ENCODE peak calls at places on chromosome 7, in ten cellular contexts. H is upper lobe of left lung, Y is stomach, C is sigmoid colon, O is DND-41, V is tibial artery, D is prostate gland, M is mesendoderm, G is endodermal cell, N is SJSA1. L is an unnamed sample.
A peak's percentile ranks its signal among the peaks of the same experiment; 100 is the strongest.

GRCh38 chr7:3089493-3089892 is 45.8 kb upstream of the CARD11 start:
- DNase-seq in Y (no peak), M (peak; percentile 75), G (peak; percentile 89), D (no peak), C (no peak), H (no peak), N (peak; percentile 13), O (no peak), V (no peak), L (no peak)

GRCh38 chr7:77348371-77348813 is 67.8 kb downstream of the GSAP start:
- DNase-seq in O (no peak), D (no peak), N (peak; percentile 39), M (peak; percentile 28), G (peak; percentile 60), H (no peak), Y (peak; percentile 29), V (no peak), C (peak; percentile 78), L (no peak)

GRCh38 chr7:70681111-70681846 is 450.7 kb upstream of the GALNT17 start:
- DNase-seq in V (no peak), M (peak; percentile 58), H (peak; percentile 33), Y (no peak), O (no peak), N (no peak), G (peak; percentile 83), D (no peak), C (no peak), L (no peak)

GRCh38 chr7:24911213-24911603 is 68.8 kb downstream of the OSBPL3 start:
- DNase-seq in Y (no peak), C (no peak), G (no peak), D (no peak), H (no peak), M (no peak), V (no peak), O (peak; percentile 57), N (no peak), L (no peak)

GRCh38 chr7:157389951-157390730 is 53.3 kb downstream of the DNAJB6 start:
- DNase-seq in O (no peak), H (peak; percentile 67), V (peak; percentile 17), C (no peak), G (no peak), M (no peak), N (no peak), D (no peak), Y (no peak), L (no peak)

GRCh38 chr7:68176974-68177373 is 1180.3 kb downstream of the TYW1 start:
- DNase-seq in N (no peak), V (peak; percentile 25), Y (peak; percentile 31), C (no peak), G (peak; percentile 93), O (peak; percentile 46), M (peak; percentile 93), D (peak; percentile 46), H (no peak), L (peak; percentile 57)

GRCh38 chr7:129785457-129786178 is 167.1 kb downstream of the UBE2H start:
- DNase-seq in C (no peak), M (no peak), Y (no peak), H (no peak), N (no peak), V (no peak), D (no peak), O (no peak), G (peak; percentile 74), L (no peak)

GRCh38 chr7:92837214-92837749 is 909 bp upstream of the CDK6 start:
- DNase-seq in D (no peak), H (no peak), G (no peak), C (no peak), O (no peak), N (peak; percentile 67), V (no peak), Y (no peak), M (no peak), L (no peak)

DNA sequence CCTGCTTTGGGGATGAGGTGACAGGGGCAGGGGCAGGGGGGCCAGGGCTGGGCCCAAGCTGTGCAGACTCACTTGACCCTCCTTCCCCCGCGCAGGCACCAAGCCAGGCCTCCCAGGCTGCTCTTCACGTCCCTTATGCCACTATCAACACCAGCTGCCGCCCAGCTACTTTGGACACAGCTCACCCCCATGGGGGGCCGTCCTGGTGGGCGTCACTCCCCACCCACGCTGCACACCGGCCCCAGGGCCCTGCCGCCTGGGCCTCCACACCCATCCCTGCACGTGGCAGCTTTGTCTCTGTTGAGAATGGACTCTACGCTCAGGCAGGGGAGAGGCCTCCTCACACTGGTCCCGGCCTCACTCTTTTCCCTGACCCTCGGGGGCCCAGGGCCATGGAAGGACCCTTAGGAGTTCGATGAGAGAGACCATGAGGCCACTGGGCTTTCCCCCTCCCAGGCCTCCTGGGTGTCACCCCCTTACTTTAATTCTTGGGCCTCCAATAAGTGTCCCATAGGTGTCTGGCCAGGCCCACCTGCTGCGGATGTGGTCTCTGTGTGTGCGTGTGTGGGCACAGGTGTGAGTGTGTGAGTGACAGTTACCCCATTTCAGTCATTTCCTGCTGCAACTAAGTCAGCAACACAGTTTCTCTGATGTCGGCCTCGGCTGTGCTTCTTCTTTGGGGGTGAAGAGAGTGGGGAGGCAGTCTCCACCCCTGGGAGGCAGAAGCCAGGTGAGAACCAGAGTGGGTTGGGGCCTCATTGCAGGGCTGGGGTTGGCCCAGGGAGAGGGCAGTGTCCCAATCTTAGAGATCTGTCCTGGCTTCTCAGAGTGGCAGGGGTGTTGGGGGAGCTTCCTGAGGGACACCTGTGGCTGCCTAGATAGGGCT is 1.3 kb downstream of the PVRIG start:
- DNase-seq in V (no peak), D (no peak), C (no peak), N (peak; percentile 7), Y (peak; percentile 34), H (peak; percentile 73), O (peak; percentile 73), G (no peak), M (no peak), L (no peak)
- H3K4me3 ChIP-seq in V (no peak overlapping the region), D (no peak overlapping the region), C (no peak overlapping the region), N (no peak overlapping the region), Y (peak overlapping the region; percentile 32), H (no peak overlapping the region), O (no peak overlapping the region), G (no peak overlapping the region), M (no peak overlapping the region), L (no peak overlapping the region)

GRCh38 chr7:50785346-50785745 is 2.6 kb upstream of the GRB10 start:
- DNase-seq in D (no peak), Y (no peak), O (no peak), N (no peak), M (no peak), H (peak; percentile 35), V (no peak), G (no peak), C (no peak), L (no peak)

GRCh38 chr7:50782376-50783208 is at the start of gene GRB10:
- DNase-seq in O (no peak), H (peak; percentile 89), D (no peak), M (peak; percentile 56), V (no peak), Y (no peak), N (no peak), G (peak; percentile 82), C (peak; percentile 75), L (no peak)

GRCh38 chr7:50781894-50782293 is 802 bp downstream of the GRB10 start:
- DNase-seq in M (no peak), V (no peak), C (no peak), G (no peak), N (no peak), O (no peak), D (no peak), Y (no peak), H (no peak), L (no peak)

GRCh38 chr7:50783304-50783703 is 608 bp upstream of the GRB10 start:
- DNase-seq in V (no peak), G (no peak), H (no peak), M (no peak), C (no peak), Y (no peak), O (no peak), N (no peak), D (no peak), L (no peak)

DNA sequence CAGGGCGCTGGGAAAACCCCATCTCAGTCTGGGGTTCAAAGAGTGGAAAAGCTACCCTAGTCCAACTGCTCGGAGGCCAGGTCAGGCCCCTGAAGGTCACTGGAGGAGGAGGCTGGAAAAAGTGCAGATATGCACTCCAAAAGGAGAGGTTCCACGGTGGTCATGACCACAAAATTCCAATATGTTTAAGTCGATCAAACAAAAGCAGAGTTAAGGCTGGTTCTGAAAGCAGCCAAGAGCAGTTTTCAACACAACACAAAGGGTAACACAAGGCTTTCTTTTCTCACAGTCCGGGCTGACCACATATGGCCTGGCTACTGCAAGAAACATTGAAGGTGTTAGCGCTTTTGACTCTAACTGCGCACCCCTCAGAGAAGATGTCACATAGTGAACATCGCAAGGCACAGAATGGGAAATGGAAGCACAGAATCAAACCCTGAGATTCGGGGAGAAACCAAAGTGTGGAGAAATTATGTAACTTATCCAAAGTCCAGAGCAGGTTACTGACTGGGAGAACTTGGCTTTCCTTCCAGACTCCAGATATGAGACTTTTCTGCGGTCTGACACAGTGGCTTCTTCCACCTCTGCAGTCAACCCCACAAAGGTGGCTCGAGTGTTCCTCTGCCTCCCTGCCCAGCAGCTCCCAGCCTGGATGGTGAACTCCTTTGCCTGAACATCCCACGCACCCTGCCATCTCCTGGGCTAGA is 1.3 kb upstream of the GRB10 start:
- DNase-seq in V (no peak), G (no peak), C (no peak), O (no peak), D (no peak), N (no peak), M (no peak), H (no peak), Y (no peak), L (no peak)
- H3K27ac ChIP-seq in V (no peak overlapping the region), G (no peak overlapping the region), C (no peak overlapping the region), O (no peak overlapping the region), D (no peak overlapping the region), N (no peak overlapping the region), M (no peak overlapping the region), H (no peak overlapping the region), Y (no peak overlapping the region), L (no peak overlapping the region)

DNA sequence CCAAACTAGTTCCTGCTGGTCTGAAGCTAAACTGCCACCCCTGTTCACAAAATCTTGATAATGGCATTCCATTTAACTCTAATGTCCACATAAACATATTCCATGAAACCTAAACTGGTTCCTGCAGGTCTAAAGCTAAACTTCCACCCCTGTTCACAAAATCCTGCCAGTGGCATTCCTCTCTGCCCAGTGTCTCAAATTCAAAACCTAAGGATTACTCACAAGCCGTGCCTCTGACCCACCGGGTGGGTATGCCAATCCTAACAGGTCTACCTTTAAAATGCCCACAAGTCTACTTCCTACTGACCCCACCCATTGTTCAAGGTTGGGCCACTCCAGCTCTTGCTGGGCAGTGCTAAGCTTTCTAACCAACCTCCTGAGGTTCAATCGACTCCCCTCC is 87.9 kb downstream of the TNS3 start:
- DNase-seq in C (no peak), G (no peak), D (no peak), M (no peak), O (no peak), H (no peak), N (no peak), Y (no peak), V (no peak), L (no peak)
- H3K4me3 ChIP-seq in C (no peak overlapping the region), G (no peak overlapping the region), D (no peak overlapping the region), M (no peak overlapping the region), O (no peak overlapping the region), H (no peak overlapping the region), N (no peak overlapping the region), Y (no peak overlapping the region), V (peak overlapping the region; percentile 17), L (peak overlapping the region; percentile 17)

GRCh38 chr7:107946881-107947280 is 55.9 kb downstream of the DLD start:
- DNase-seq in H (no peak), M (no peak), C (no peak), G (no peak), D (no peak), V (no peak), N (no peak), O (no peak), Y (no peak), L (no peak)

GRCh38 chr7:107944776-107945175 is 53.8 kb downstream of the DLD start:
- DNase-seq in G (no peak), M (no peak), Y (no peak), V (no peak), H (no peak), D (no peak), C (no peak), O (no peak), N (no peak), L (no peak)

GRCh38 chr7:107946451-107946850 is 55.5 kb downstream of the DLD start:
- DNase-seq in V (no peak), G (no peak), C (no peak), M (no peak), O (no peak), Y (no peak), H (no peak), N (no peak), D (no peak), L (no peak)

GRCh38 chr7:107943018-107943417 is 52.0 kb downstream of the DLD start:
- DNase-seq in V (no peak), N (no peak), Y (no peak), D (no peak), O (no peak), C (no peak), G (no peak), H (no peak), M (no peak), L (no peak)

GRCh38 chr7:107945332-107945731 is 54.3 kb downstream of the DLD start:
- DNase-seq in N (no peak), V (no peak), Y (no peak), O (no peak), H (no peak), M (no peak), C (no peak), G (no peak), D (no peak), L (no peak)
- H3K27ac ChIP-seq in N (no peak overlapping the region), V (no peak overlapping the region), Y (peak overlapping the region; percentile 20), O (no peak overlapping the region), H (no peak overlapping the region), M (no peak overlapping the region), C (peak overlapping the region; percentile 68), G (no peak overlapping the region), D (no peak overlapping the region), L (no peak overlapping the region)

L was measured in coronary artery.